ENCODE peak calls at places on chromosome 20, in eight cellular contexts. W is stimulated activated CD4-positive, alpha-beta T cell treated with anti-CD3 and anti-CD28 coated beads, Interleukin-2, amount 100 ng/mL, for 48 hours; H is Kasumi-1; E is AG08396; U is GM12865; R is substantia nigra; P is mucosa of gallbladder; A is prostate gland. Z is an unnamed sample.

GRCh38 chr20:17910828-17911294 is 57.7 kb downstream of the SNX5 start:
- DNase-seq in W (no peak), U (peak; percentile 17), R (no peak), A (no peak), E (peak; percentile 73), H (no peak), P (no peak), Z (peak; percentile 44)

GRCh38 chr20:32343438-32343837 is 14.7 kb upstream of the ASXL1 start:
- DNase-seq in P (no peak), W (no peak), R (no peak), H (no peak), E (no peak), A (no peak), U (no peak), Z (peak; percentile 95)

GRCh38 chr20:43238833-43239232 is 49.1 kb upstream of the PTPRT start:
- DNase-seq in H (no peak), A (no peak), W (no peak), E (no peak), P (no peak), R (no peak), U (peak; percentile 12), Z (no peak)

GRCh38 chr20:58640446-58640845 is 10.6 kb upstream of the STX16 start:
- DNase-seq in W (no peak), U (no peak), P (no peak), A (no peak), H (no peak), R (no peak), E (peak; percentile 30), Z (peak; percentile 63)

GRCh38 chr20:10004900-10005299 is 29.9 kb upstream of the ANKEF1 start:
- DNase-seq in A (no peak), U (no peak), R (no peak), H (no peak), P (no peak), W (no peak), E (no peak), Z (no peak)

GRCh38 chr20:41408986-41409385 is 42.4 kb upstream of the EMILIN3 start:
- DNase-seq in P (no peak), U (no peak), W (no peak), E (no peak), H (peak; percentile 75), R (peak; percentile 40), A (no peak), Z (no peak)

GRCh38 chr20:42836339-42836738 is 353.4 kb downstream of the PTPRT start:
- DNase-seq in H (no peak), E (no peak), U (no peak), R (no peak), A (peak; percentile 30), W (no peak), P (no peak), Z (peak; percentile 39)

GRCh38 chr20:11216451-11217314 is 542.9 kb upstream of the JAG1 start:
- DNase-seq in U (no peak), A (no peak), W (no peak), H (no peak), R (no peak), E (no peak), P (no peak), Z (no peak)